ENCODE peak calls at places on chromosomes 13 and 19, in five cellular contexts. O, B, V, S and L are unnamed samples.

GRCh38 chr19:32397736-32398135 is 7.8 kb upstream of the DPY19L3 start:
- DNase-seq in O (no peak), B (no peak), V (no peak), S (no peak), L (no peak)

GRCh38 chr19:6501740-6502648 is at the start of gene TUBB4A:
- DNase-seq in B (peak), V (no peak), S (peak), O (no peak), L (no peak)

GRCh38 chr13:32585625-32586021 is 629 bp upstream of the PDS5B start:
- DNase-seq in O (no peak), S (no peak), V (no peak), B (no peak), L (no peak)

GRCh38 chr13:97295279-97296182 is 73.4 kb downstream of the MBNL2 start:
- DNase-seq in O (peak), S (no peak), V (no peak), B (no peak), L (no peak)

GRCh38 chr13:22740264-22740663 is 440.5 kb upstream of the SGCG start:
- DNase-seq in O (peak), B (no peak), V (no peak), S (no peak), L (no peak)

GRCh38 chr13:20401958-20402856 is 123.5 kb downstream of the CRYL1 start:
- DNase-seq in S (peak), V (no peak), O (peak), B (no peak), L (no peak)

GRCh38 chr19:29694669-29695627 is 20.1 kb downstream of the C19orf12 start:
- DNase-seq in V (no peak), O (peak), B (peak), S (peak), L (no peak)

GRCh38 chr13:27012482-27013197 is 159.0 kb downstream of the USP12 start:
- DNase-seq in O (no peak), V (no peak), B (no peak), S (no peak), L (peak)

GRCh38 chr19:7224205-7224833 is 69.9 kb downstream of the INSR start:
- DNase-seq in V (no peak), S (no peak), B (no peak), O (no peak), L (no peak)

GRCh38 chr13:41352935-41353801 is 42.1 kb downstream of the NAA16 start:
- DNase-seq in S (peak), V (no peak), B (peak), O (peak), L (peak)

GRCh38 chr19:12946092-12946845 is 607 bp downstream of the RAD23A start:
- DNase-seq in S (peak), O (peak), B (peak), V (no peak), L (no peak)

GRCh38 chr13:30615851-30616311 is 1.8 kb upstream of the USPL1 start:
- DNase-seq in O (peak), S (peak), V (no peak), B (no peak), L (no peak)

GRCh38 chr13:39311619-39312018 is 273.4 kb downstream of the NHLRC3 start:
- DNase-seq in V (no peak), S (no peak), B (no peak), O (no peak), L (no peak)

GRCh38 chr13:78593652-78594494 is 9.5 kb downstream of the POU4F1 start:
- DNase-seq in O (no peak), S (no peak), V (no peak), B (no peak), L (no peak)

GRCh38 chr13:31204592-31204991 is 4.8 kb downstream of the B3GLCT start:
- DNase-seq in O (peak), V (no peak), S (no peak), B (no peak), L (peak)

GRCh38 chr19:2116507-2116906 is 19.8 kb downstream of the IZUMO4 start:
- DNase-seq in S (no peak), B (no peak), O (no peak), V (no peak), L (no peak)

GRCh38 chr13:112980441-112980840 is 11.4 kb downstream of the MCF2L start:
- DNase-seq in S (no peak), B (no peak), O (no peak), V (no peak), L (no peak)

GRCh38 chr13:32314968-32315254 is 252 bp downstream of the ZAR1L start:
- DNase-seq in O (peak), S (peak), B (peak), V (no peak), L (no peak)

GRCh38 chr13:29284726-29285125 is 310.8 kb downstream of the SLC7A1 start:
- DNase-seq in S (no peak), V (no peak), B (no peak), O (peak), L (no peak)

GRCh38 chr19:16386619-16387240 is 62.1 kb downstream of the KLF2 start:
- DNase-seq in O (peak), S (peak), V (no peak), B (peak), L (no peak)

GRCh38 chr13:32976046-32976781 is 40.0 kb upstream of the KL start:
- DNase-seq in B (no peak), V (no peak), S (no peak), O (no peak), L (no peak)